ENCODE peak calls at places on chromosomes 12 and 14, in four cellular contexts. F, X, C and L are unnamed samples.

GRCh38 chr12:56897844-56898341 is 36.3 kb downstream of the SDR9C7 start:
- DNase-seq in F (no peak), X (no peak), C (no peak), L (no peak)

GRCh38 chr14:76257111-76257803 is 105.5 kb downstream of the GPATCH2L start:
- DNase-seq in F (no peak), X (peak), C (peak), L (no peak)

GRCh38 chr14:99928963-99929362 is 135.8 kb downstream of the EML1 start:
- DNase-seq in F (no peak), X (no peak), C (no peak), L (no peak)

GRCh38 chr12:34291426-34291901 is 269.2 kb downstream of the ALG10 start:
- DNase-seq in F (no peak), X (no peak), C (no peak), L (no peak)

GRCh38 chr14:92567173-92567725 is 53.7 kb downstream of the RIN3 start:
- DNase-seq in F (no peak), X (no peak), C (no peak), L (no peak)

GRCh38 chr14:67650694-67651093 is 23.7 kb downstream of the VTI1B start:
- DNase-seq in F (no peak), X (peak), C (no peak), L (no peak)

GRCh38 chr12:28750946-28751714 is 397.9 kb upstream of the FAR2 start:
- DNase-seq in F (no peak), X (no peak), C (no peak), L (no peak)

GRCh38 chr12:62522984-62523383 is 56.4 kb downstream of the MON2 start:
- DNase-seq in F (peak), X (no peak), C (no peak), L (no peak)

GRCh38 chr14:60508707-60509437 is at the start of gene SIX6:
- DNase-seq in F (no peak), X (peak), C (no peak), L (no peak)

GRCh38 chr12:119578112-119578511 is 15.5 kb upstream of the TMEM233 start:
- DNase-seq in F (no peak), X (no peak), C (no peak), L (no peak)

GRCh38 chr12:71014180-71014785 is 93.7 kb upstream of the PTPRR start:
- DNase-seq in F (peak), X (no peak), C (no peak), L (no peak)

GRCh38 chr12:127272864-127273263 is 994.1 kb upstream of the TMEM132C start:
- DNase-seq in F (no peak), X (peak), C (no peak), L (peak)

GRCh38 chr14:100861188-100861936 is 35.4 kb downstream of the MEG3 start:
- DNase-seq in F (no peak), X (peak), C (no peak), L (no peak)

GRCh38 chr14:32564591-32564990 is 235.5 kb downstream of the AKAP6 start:
- DNase-seq in F (no peak), X (no peak), C (no peak), L (no peak)

GRCh38 chr12:121325922-121326396 is 26.3 kb downstream of the ANAPC5 start:
- DNase-seq in F (no peak), X (no peak), C (no peak), L (no peak)

GRCh38 chr12:109542014-109542413 is 31.3 kb downstream of the MMAB start:
- DNase-seq in F (no peak), X (peak), C (no peak), L (no peak)

GRCh38 chr14:54138024-54138353 is 181.4 kb upstream of the BMP4 start:
- DNase-seq in F (no peak), X (no peak), C (no peak), L (no peak)

GRCh38 chr14:99838555-99839193 is 45.5 kb downstream of the EML1 start:
- DNase-seq in F (no peak), X (peak), C (no peak), L (peak)

GRCh38 chr12:3165311-3165931 is 88.2 kb downstream of the TSPAN9 start:
- DNase-seq in F (no peak), X (no peak), C (no peak), L (no peak)

GRCh38 chr12:56425940-56426438 is 23.2 kb downstream of the TIMELESS start:
- DNase-seq in F (no peak), X (no peak), C (no peak), L (no peak)

GRCh38 chr12:106358410-106359241 is 1.1 kb downstream of the POLR3B start:
- DNase-seq in F (peak), X (peak), C (no peak), L (no peak)

GRCh38 chr12:95674088-95674595 is 116.4 kb downstream of the NTN4 start:
- DNase-seq in F (no peak), X (no peak), C (no peak), L (no peak)

GRCh38 chr14:64572721-64573508 is 23.2 kb downstream of the PPP1R36 start:
- DNase-seq in F (no peak), X (no peak), C (no peak), L (no peak)

GRCh38 chr12:16606201-16606849 is 363 bp upstream of the LMO3 start:
- DNase-seq in F (peak), X (peak), C (no peak), L (no peak)

GRCh38 chr14:81311816-81312215 is 88.3 kb downstream of the STON2 start:
- DNase-seq in F (no peak), X (no peak), C (no peak), L (no peak)

GRCh38 chr12:75712223-75712622 is 200.8 kb upstream of the KRR1 start:
- DNase-seq in F (peak), X (no peak), C (no peak), L (no peak)

GRCh38 chr14:55850803-55851202 is 267.4 kb upstream of the PELI2 start:
- DNase-seq in F (peak), X (peak), C (no peak), L (peak)

GRCh38 chr12:104510145-104510872 is 53.6 kb downstream of the CHST11 start:
- DNase-seq in F (no peak), X (no peak), C (no peak), L (no peak)

GRCh38 chr14:54488318-54488645 is 498 bp downstream of the GMFB start:
- DNase-seq in F (peak), X (no peak), C (no peak), L (no peak)

GRCh38 chr14:24441904-24442239 is 704 bp downstream of the SDR39U1 start:
- DNase-seq in F (no peak), X (no peak), C (no peak), L (no peak)

GRCh38 chr14:24692382-24693352 is 58.7 kb upstream of the GZMB start:
- DNase-seq in F (peak), X (no peak), C (no peak), L (no peak)

GRCh38 chr14:91985521-91986255 is 38.2 kb upstream of the FBLN5 start:
- DNase-seq in F (no peak), X (no peak), C (no peak), L (no peak)

GRCh38 chr14:60736494-60736893 is 1.9 kb downstream of the MNAT1 start:
- DNase-seq in F (no peak), X (peak), C (no peak), L (peak)

GRCh38 chr12:121791671-121792496 is 1.6 kb downstream of the RHOF start:
- DNase-seq in F (peak), X (no peak), C (no peak), L (no peak)

GRCh38 chr12:20189767-20190166 is 178.6 kb upstream of the PDE3A start:
- DNase-seq in F (no peak), X (no peak), C (no peak), L (no peak)
- H3K27ac ChIP-seq in F (no peak), X (no peak), C (no peak), L (no peak)

GRCh38 chr12:54191550-54192022 is 2.8 kb upstream of the SMUG1 start:
- DNase-seq in F (peak), X (peak), C (peak), L (peak)

GRCh38 chr12:54195736-54196347 is 7.1 kb upstream of the SMUG1 start:
- DNase-seq in F (no peak), X (peak), C (no peak), L (no peak)

GRCh38 chr12:54191126-54191525 is 2.3 kb upstream of the SMUG1 start:
- DNase-seq in F (no peak), X (no peak), C (no peak), L (no peak)

GRCh38 chr12:54195080-54195479 is 6.3 kb upstream of the SMUG1 start:
- DNase-seq in F (no peak), X (no peak), C (no peak), L (no peak)

GRCh38 chr12:54193437-54193836 is 4.7 kb upstream of the SMUG1 start:
- DNase-seq in F (no peak), X (no peak), C (no peak), L (no peak)
- H3K4me3 ChIP-seq in F (no peak), X (no peak), C (no peak), L (no peak)

GRCh38 chr12:52050116-52050770 is 999 bp upstream of the NR4A1 start:
- DNase-seq in F (peak), X (no peak), C (no peak), L (no peak)

GRCh38 chr12:52053570-52054209 is 2.4 kb downstream of the NR4A1 start:
- DNase-seq in F (no peak), X (no peak), C (peak), L (no peak)

GRCh38 chr12:52054231-52054837 is 3.1 kb downstream of the NR4A1 start:
- DNase-seq in F (no peak), X (no peak), C (peak), L (no peak)

GRCh38 chr12:52050771-52051541 is at the start of gene NR4A1:
- DNase-seq in F (peak), X (peak), C (peak), L (peak)

GRCh38 chr12:52052471-52053186 is 1.4 kb downstream of the NR4A1 start:
- DNase-seq in F (peak), X (no peak), C (peak), L (no peak)
- H3K27ac ChIP-seq in F (peak), X (no peak), C (peak), L (no peak)

GRCh38 chr12:68447807-68448138 is 115.6 kb upstream of the MDM1 start:
- DNase-seq in F (no peak), X (no peak), C (no peak), L (no peak)

GRCh38 chr12:68449196-68449595 is 117.0 kb upstream of the MDM1 start:
- DNase-seq in F (no peak), X (no peak), C (no peak), L (no peak)

GRCh38 chr12:68446896-68447806 is 115.0 kb upstream of the MDM1 start:
- DNase-seq in F (no peak), X (no peak), C (no peak), L (no peak)

GRCh38 chr12:68445836-68446235 is 113.7 kb upstream of the MDM1 start:
- DNase-seq in F (no peak), X (no peak), C (no peak), L (no peak)

GRCh38 chr12:68446379-68446778 is 114.2 kb upstream of the MDM1 start:
- DNase-seq in F (no peak), X (no peak), C (no peak), L (no peak)
- H3K4me3 ChIP-seq in F (no peak), X (no peak), C (no peak), L (no peak)

GRCh38 chr12:87425942-87426554 is 603.2 kb downstream of the C12orf50 start:
- DNase-seq in F (no peak), X (no peak), C (no peak), L (no peak)

GRCh38 chr12:87428701-87429277 is 600.4 kb downstream of the C12orf50 start:
- DNase-seq in F (no peak), X (peak), C (no peak), L (no peak)

GRCh38 chr12:87430444-87430843 is 598.8 kb downstream of the C12orf50 start:
- DNase-seq in F (no peak), X (peak), C (no peak), L (no peak)

DNA sequence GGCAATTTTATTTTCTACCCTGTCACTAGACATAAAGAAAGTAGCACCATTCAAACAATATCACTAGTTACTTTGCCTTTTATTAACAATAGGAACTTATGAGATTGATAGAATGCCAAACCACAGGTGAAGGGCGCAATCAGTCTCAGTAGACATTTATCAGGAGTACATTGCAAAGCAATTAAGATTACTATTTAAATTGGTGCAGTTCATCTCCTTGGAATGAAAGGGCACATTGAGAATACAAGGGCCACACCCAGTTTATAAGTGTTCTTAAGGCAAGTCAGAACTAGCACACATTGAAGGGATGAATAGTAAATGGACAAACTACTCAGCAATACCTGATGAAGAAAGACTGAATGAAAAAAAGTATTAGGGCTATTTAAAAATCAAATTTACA is 601.4 kb downstream of the C12orf50 start:
- DNase-seq in F (peak), X (no peak), C (no peak), L (no peak)
- H3K27ac ChIP-seq in F (no peak), X (no peak), C (no peak), L (no peak)

DNA sequence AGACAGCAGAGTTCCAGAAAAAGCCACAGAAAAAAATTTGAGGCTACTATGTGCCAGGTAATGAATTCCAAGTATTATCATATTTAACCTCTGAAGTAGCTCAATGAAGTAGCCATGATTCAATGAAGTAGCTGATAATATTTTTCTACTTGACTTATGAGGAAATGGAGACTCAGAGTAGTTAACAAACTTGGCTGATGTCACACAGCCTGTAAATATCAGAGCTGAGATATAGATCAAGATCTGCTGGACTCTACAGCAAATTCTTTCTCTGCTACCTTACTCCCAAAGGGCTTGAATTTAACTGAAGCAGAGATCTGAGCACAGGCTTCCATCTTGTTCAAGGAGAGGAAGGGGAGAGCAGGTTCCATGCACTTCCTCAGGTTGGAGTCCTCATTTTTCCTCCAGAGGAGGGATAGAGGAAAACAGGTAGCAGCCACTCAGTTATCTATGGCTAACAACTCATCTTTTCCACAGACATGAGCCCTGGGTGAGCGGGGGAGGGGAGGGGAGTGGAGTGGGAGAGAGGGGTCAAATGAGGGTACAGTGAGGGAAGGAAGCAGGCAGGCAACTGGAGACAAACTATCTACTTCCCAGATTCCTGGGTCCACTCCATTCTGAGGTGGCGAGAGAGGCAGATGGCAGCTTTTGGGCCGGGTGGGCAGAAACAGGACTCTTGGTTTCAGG is 2.4 kb upstream of the ZNF385A start:
- DNase-seq in F (no peak), X (no peak), C (no peak), L (no peak)
- H3K4me3 ChIP-seq in F (no peak), X (no peak), C (no peak), L (no peak)

DNA sequence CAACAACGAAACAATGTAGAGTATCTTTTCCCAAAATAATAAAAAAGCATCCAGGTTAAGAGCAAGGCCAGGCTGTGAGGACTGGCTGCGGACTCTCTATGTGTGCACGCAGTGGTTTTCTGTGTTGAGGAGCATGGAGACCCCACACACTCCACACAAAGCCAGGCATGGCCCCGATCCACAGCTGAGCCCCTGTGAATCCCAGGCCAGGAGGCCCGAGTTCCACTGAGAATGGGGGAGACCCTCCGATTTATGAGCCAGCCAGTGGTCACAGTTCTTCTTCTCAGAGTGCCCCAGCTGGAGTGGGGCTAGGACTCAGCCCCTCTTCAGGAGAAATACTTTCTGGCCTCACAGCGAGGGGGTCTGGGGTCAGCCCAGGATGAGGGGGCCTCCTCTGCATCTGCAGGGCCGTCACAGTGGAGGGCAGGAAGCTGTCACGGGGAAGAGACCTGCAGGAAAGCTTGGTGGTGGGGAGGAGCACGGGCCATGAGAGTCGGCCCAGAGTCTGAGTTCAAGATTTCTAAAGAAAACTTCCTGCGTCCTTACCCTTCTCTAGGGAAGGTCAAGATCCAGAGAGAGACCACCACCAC is 20.1 kb downstream of the NCKAP5L start:
- DNase-seq in F (no peak), X (no peak), C (no peak), L (no peak)
- H3K27ac ChIP-seq in F (no peak), X (no peak), C (peak), L (peak)

GRCh38 chr12:115190191-115190590 is 506.2 kb upstream of the TBX3 start:
- DNase-seq in F (no peak), X (no peak), C (no peak), L (no peak)
- H3K4me3 ChIP-seq in F (no peak), X (no peak), C (no peak), L (no peak)

GRCh38 chr14:30614155-30614554 is 8.0 kb upstream of the SCFD1 start:
- DNase-seq in F (no peak), X (no peak), C (no peak), L (no peak)

GRCh38 chr14:30610719-30611388 is 11.3 kb upstream of the SCFD1 start:
- DNase-seq in F (peak), X (peak), C (peak), L (peak)

GRCh38 chr14:30607156-30607780 is 14.9 kb upstream of the SCFD1 start:
- DNase-seq in F (no peak), X (no peak), C (no peak), L (no peak)

GRCh38 chr14:30603402-30603801 is 18.7 kb upstream of the SCFD1 start:
- DNase-seq in F (no peak), X (no peak), C (no peak), L (no peak)

GRCh38 chr14:30608533-30609006 is 13.5 kb upstream of the SCFD1 start:
- DNase-seq in F (peak), X (peak), C (no peak), L (peak)
- H3K27ac ChIP-seq in F (no peak), X (peak), C (no peak), L (peak)

DNA sequence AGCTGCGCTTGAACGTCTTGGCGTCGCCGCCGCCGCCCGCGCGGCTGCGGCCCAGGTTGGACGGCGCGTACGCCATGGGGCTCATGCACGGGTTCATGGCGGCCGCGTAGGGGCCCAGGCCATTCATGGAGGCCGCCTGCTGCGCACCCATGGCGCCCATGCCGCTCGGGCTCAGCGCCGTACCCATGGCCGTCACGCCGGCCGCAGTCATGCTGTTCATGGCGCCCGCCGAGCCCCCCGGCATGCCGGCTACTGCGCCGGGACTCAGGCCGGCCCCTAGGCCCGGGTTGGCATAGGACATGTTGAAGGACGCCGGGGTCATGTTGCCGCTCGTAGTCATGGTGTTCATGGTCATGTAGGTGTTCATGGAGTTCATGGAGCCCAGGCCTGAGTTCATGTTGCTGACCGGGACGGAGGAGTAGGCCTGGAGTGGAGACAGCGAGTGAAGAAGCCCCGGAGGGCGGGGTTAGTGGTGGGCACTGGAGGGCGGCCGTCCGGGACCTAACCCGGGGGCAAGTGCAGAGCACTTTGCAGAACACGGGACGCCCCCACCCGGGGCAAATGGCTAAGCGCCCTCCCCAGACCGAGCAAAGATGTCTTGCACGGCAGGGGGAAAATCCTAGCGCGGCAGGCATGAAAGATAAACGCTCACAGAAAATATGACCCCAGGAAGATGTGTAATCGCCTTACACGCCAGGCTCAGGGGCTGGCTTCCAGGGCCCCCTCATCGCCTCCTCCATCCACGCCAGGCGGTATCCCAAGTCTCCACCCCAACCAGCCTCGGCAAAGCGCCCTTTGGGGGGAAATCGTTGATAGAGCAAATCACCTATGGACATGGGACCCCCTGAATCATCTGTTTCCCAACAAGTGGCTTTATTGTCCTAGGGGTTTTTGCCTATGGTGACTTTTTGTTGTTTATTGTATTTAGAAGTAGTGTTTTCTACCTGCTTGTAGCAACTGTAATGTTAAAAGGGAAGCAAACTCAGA is 2.5 kb downstream of the FOXA1 start:
- DNase-seq in F (peak), X (no peak), C (no peak), L (no peak)
- H3K4me3 ChIP-seq in F (peak), X (no peak), C (no peak), L (no peak)